ENCODE peak calls at places on chromosomes 2 and 18, in seven cellular contexts. M is NCI-H1694; Q is posterior vena cava; L is stimulated activated CD8-positive, alpha-beta memory T cell treated with anti-CD3 and anti-CD28 coated beads, Interleukin-15, amount 100 ng/mL, for 24 hours; X is IMR-90; Z is GM04504; T is COLO829. V is an unnamed sample.

GRCh38 chr2:33873206-33873605 is 274.1 kb upstream of the FAM98A start:
- DNase-seq in Q (no peak), X (no peak), M (no peak), Z (no peak), L (no peak), T (no peak), V (no peak)

GRCh38 chr2:165790461-165790860 is 3.6 kb downstream of the GALNT3 start:
- DNase-seq in L (no peak), Z (no peak), T (no peak), X (peak), M (no peak), Q (no peak), V (no peak)

GRCh38 chr2:20355131-20355530 is 4.5 kb upstream of the PUM2 start:
- DNase-seq in Q (no peak), X (peak), L (no peak), M (no peak), Z (peak), T (no peak), V (no peak)

GRCh38 chr2:71687412-71687811 is 234.1 kb downstream of the DYSF start:
- DNase-seq in L (no peak), Q (peak), X (no peak), Z (no peak), M (no peak), T (no peak), V (no peak)

GRCh38 chr2:142217804-142218203 is 87.0 kb upstream of the LRP1B start:
- DNase-seq in M (no peak), Q (no peak), Z (no peak), T (no peak), X (peak), L (no peak), V (no peak)

GRCh38 chr2:7567646-7568045 is 650.4 kb downstream of the RNF144A start:
- DNase-seq in Z (no peak), M (no peak), T (no peak), Q (no peak), L (peak), X (no peak), V (no peak)

GRCh38 chr2:187316040-187316439 is 132.0 kb downstream of the CALCRL start:
- DNase-seq in L (no peak), T (no peak), Z (no peak), Q (no peak), X (no peak), M (no peak), V (no peak)

GRCh38 chr2:134133622-134134312 is 120.1 kb upstream of the MGAT5 start:
- DNase-seq in Q (no peak), X (no peak), L (no peak), T (no peak), Z (no peak), M (no peak), V (no peak)

GRCh38 chr18:3983351-3983969 is 471.6 kb downstream of the DLGAP1 start:
- DNase-seq in X (peak), T (no peak), L (no peak), M (no peak), Z (peak), Q (no peak), V (no peak)

GRCh38 chr2:133777607-133778006 is 209.3 kb upstream of the NCKAP5 start:
- DNase-seq in T (no peak), Z (no peak), X (no peak), L (no peak), M (no peak), Q (no peak), V (no peak)

GRCh38 chr2:113257511-113258264 is 21.0 kb downstream of the PAX8 start:
- DNase-seq in Z (no peak), X (peak), T (no peak), L (no peak), Q (no peak), M (no peak), V (no peak)

GRCh38 chr2:185689906-185690539 is 48.6 kb upstream of the FSIP2 start:
- DNase-seq in Q (no peak), T (no peak), M (no peak), L (no peak), Z (no peak), X (no peak), V (no peak)

GRCh38 chr2:96895709-96896651 is 26.1 kb upstream of the SEMA4C start:
- DNase-seq in T (no peak), L (no peak), M (peak), X (no peak), Z (no peak), Q (no peak), V (peak)

GRCh38 chr2:205563646-205564045 is 118.7 kb upstream of the NRP2 start:
- DNase-seq in M (no peak), Z (no peak), T (no peak), X (no peak), L (no peak), Q (no peak), V (no peak)

GRCh38 chr2:207226243-207226642 is 60.5 kb upstream of the KLF7 start:
- DNase-seq in T (no peak), X (peak), L (no peak), M (no peak), Q (no peak), Z (no peak), V (no peak)

GRCh38 chr2:235779444-235779896 is 285.6 kb downstream of the AGAP1 start:
- DNase-seq in Z (peak), X (peak), Q (peak), T (peak), M (peak), L (peak), V (peak)

GRCh38 chr2:109433486-109433885 is 180.3 kb downstream of the SEPTIN10 start:
- DNase-seq in Z (no peak), M (no peak), T (no peak), L (no peak), Q (peak), X (no peak), V (no peak)

GRCh38 chr2:113166187-113166645 is 7.6 kb upstream of the PSD4 start:
- DNase-seq in Q (peak), Z (no peak), X (no peak), T (no peak), M (no peak), L (no peak), V (no peak)

GRCh38 chr2:236545248-236545658 is 24.4 kb upstream of the ACKR3 start:
- DNase-seq in L (no peak), M (no peak), X (no peak), Q (no peak), Z (no peak), T (no peak), V (no peak)

GRCh38 chr2:223969856-223970255 is 12.6 kb downstream of the MRPL44 start:
- DNase-seq in M (no peak), Z (no peak), Q (no peak), T (no peak), L (no peak), X (peak), V (no peak)

GRCh38 chr2:101401906-101402305 is 14.6 kb upstream of the CREG2 start:
- DNase-seq in Z (no peak), T (no peak), M (no peak), X (no peak), Q (no peak), L (no peak), V (no peak)

GRCh38 chr2:64731746-64732145 is 78.0 kb upstream of the SERTAD2 start:
- DNase-seq in X (no peak), M (no peak), L (no peak), T (no peak), Q (no peak), Z (no peak), V (no peak)

GRCh38 chr2:234179031-234179363 is 128.5 kb downstream of the SPP2 start:
- DNase-seq in X (no peak), Z (no peak), Q (no peak), T (no peak), M (no peak), L (no peak), V (no peak)

GRCh38 chr2:75560022-75560767 is 544 bp downstream of the EVA1A start:
- DNase-seq in L (no peak), Z (no peak), M (no peak), T (no peak), Q (no peak), X (peak), V (no peak)

GRCh38 chr2:9703701-9704221 is 73.0 kb upstream of the YWHAQ start:
- DNase-seq in L (no peak), Q (peak), M (no peak), X (peak), T (no peak), Z (peak), V (no peak)